ENCODE peak calls at places on chromosomes 6 and 20, in five cellular contexts. One of them, this sample, is unnamed.

GRCh38 chr6:35401514-35401913 is 50.6 kb upstream of the FANCE start:
- DNase-seq in H1: no peak
- DNase-seq in neuronal stem cell: no peak
- DNase-seq in H9: no peak
- DNase-seq in trophoblast cell: peak
- DNase-seq in this sample: no peak

GRCh38 chr20:36852187-36852586 is 23.8 kb upstream of the TLDC2 start:
- DNase-seq in H1: no peak
- DNase-seq in neuronal stem cell: no peak
- DNase-seq in H9: no peak
- DNase-seq in trophoblast cell: no peak
- DNase-seq in this sample: no peak

GRCh38 chr6:1230689-1231605 is 81.0 kb upstream of the FOXQ1 start:
- DNase-seq in H1: no peak
- DNase-seq in neuronal stem cell: no peak
- DNase-seq in H9: no peak
- DNase-seq in trophoblast cell: no peak
- DNase-seq in this sample: no peak

GRCh38 chr6:160355001-160355400 is 6.8 kb downstream of the SLC22A3 start:
- DNase-seq in H1: no peak
- DNase-seq in neuronal stem cell: no peak
- DNase-seq in H9: no peak
- DNase-seq in trophoblast cell: no peak
- DNase-seq in this sample: no peak

GRCh38 chr6:134063966-134064445 is 11.6 kb upstream of the SLC2A12 start:
- DNase-seq in H1: no peak
- DNase-seq in neuronal stem cell: peak
- DNase-seq in H9: peak
- DNase-seq in trophoblast cell: peak
- DNase-seq in this sample: peak

GRCh38 chr6:79762370-79762769 is 131.2 kb downstream of the SH3BGRL2 start:
- DNase-seq in H1: no peak
- DNase-seq in neuronal stem cell: no peak
- DNase-seq in H9: no peak
- DNase-seq in trophoblast cell: no peak
- DNase-seq in this sample: peak

GRCh38 chr20:48841861-48842529 is 14.2 kb upstream of the PREX1 start:
- DNase-seq in H1: no peak
- DNase-seq in neuronal stem cell: no peak
- DNase-seq in H9: no peak
- DNase-seq in trophoblast cell: no peak
- DNase-seq in this sample: peak

GRCh38 chr6:111427341-111428116 is 55.5 kb downstream of the REV3L start:
- DNase-seq in H1: no peak
- DNase-seq in neuronal stem cell: no peak
- DNase-seq in H9: no peak
- DNase-seq in trophoblast cell: no peak
- DNase-seq in this sample: peak

GRCh38 chr6:106082735-106083398 is 3.3 kb upstream of the PRDM1 start:
- DNase-seq in H1: no peak
- DNase-seq in neuronal stem cell: no peak
- DNase-seq in H9: no peak
- DNase-seq in trophoblast cell: peak
- DNase-seq in this sample: peak

GRCh38 chr6:118680452-118681095 is 29.2 kb upstream of the CEP85L start:
- DNase-seq in H1: no peak
- DNase-seq in neuronal stem cell: no peak
- DNase-seq in H9: no peak
- DNase-seq in trophoblast cell: no peak
- DNase-seq in this sample: peak

GRCh38 chr6:100488231-100488630 is 23.5 kb upstream of the SIM1 start:
- DNase-seq in H1: no peak
- DNase-seq in neuronal stem cell: no peak
- DNase-seq in H9: no peak
- DNase-seq in trophoblast cell: no peak
- DNase-seq in this sample: no peak

GRCh38 chr6:158630944-158631616 is 13.5 kb downstream of the DYNLT1 start:
- DNase-seq in H1: no peak
- DNase-seq in neuronal stem cell: no peak
- DNase-seq in H9: no peak
- DNase-seq in trophoblast cell: no peak
- DNase-seq in this sample: no peak

GRCh38 chr20:12566596-12566995 is 442.2 kb upstream of the SPTLC3 start:
- DNase-seq in H1: no peak
- DNase-seq in neuronal stem cell: no peak
- DNase-seq in H9: no peak
- DNase-seq in trophoblast cell: no peak
- DNase-seq in this sample: no peak

GRCh38 chr20:10855031-10855430 is 181.2 kb upstream of the JAG1 start:
- DNase-seq in H1: no peak
- DNase-seq in neuronal stem cell: no peak
- DNase-seq in H9: no peak
- DNase-seq in trophoblast cell: no peak
- DNase-seq in this sample: no peak
- H2AK5ac ChIP-seq in H1: no peak
- H2AK5ac ChIP-seq in neuronal stem cell: no peak
- H2AK5ac ChIP-seq in H9: no peak
- H2AK5ac ChIP-seq in trophoblast cell: no peak
- H2AK5ac ChIP-seq in this sample: no peak

GRCh38 chr20:25078662-25079061 is 3.3 kb downstream of the VSX1 start:
- DNase-seq in H1: no peak
- DNase-seq in neuronal stem cell: no peak
- DNase-seq in H9: peak
- DNase-seq in trophoblast cell: no peak
- DNase-seq in this sample: no peak

GRCh38 chr20:25076201-25076600 is 5.7 kb downstream of the VSX1 start:
- DNase-seq in H1: no peak
- DNase-seq in neuronal stem cell: no peak
- DNase-seq in H9: no peak
- DNase-seq in trophoblast cell: no peak
- DNase-seq in this sample: no peak

GRCh38 chr20:25076731-25077609 is 5.0 kb downstream of the VSX1 start:
- DNase-seq in H1: no peak
- DNase-seq in neuronal stem cell: no peak
- DNase-seq in H9: peak
- DNase-seq in trophoblast cell: no peak
- DNase-seq in this sample: no peak

GRCh38 chr20:25079171-25079570 is 2.8 kb downstream of the VSX1 start:
- DNase-seq in H1: no peak
- DNase-seq in neuronal stem cell: no peak
- DNase-seq in H9: no peak
- DNase-seq in trophoblast cell: no peak
- DNase-seq in this sample: no peak

DNA sequence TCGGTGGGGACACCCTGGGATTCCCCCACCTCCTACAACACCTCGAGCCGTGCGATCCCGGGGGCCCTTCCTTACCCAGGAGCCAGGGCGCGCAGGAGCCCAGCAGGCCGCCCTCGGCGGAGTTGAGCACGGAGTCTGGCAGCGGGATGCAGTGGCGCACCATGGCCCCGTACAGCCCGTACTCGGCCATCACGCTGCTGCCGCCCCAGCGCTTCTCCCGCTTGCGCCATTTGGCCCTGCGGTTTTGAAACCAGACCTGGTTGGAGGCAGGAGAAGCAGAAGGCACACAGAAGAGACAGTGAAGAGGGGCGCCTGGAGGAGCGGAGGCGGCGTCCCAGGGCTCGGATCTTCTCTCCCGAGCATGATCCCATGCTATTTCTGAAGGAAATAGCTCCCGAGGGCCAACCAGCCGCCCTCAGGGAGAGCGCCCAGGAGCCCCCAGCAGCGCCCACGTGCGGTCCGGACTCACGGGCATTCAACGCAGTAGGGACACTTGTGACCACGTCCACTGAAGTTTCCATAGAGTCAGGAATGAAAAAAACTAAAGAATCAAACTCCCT is 4.3 kb downstream of the VSX1 start:
- DNase-seq in H1: no peak
- DNase-seq in neuronal stem cell: no peak
- DNase-seq in H9: peak
- DNase-seq in trophoblast cell: peak
- DNase-seq in this sample: peak
- H2BK12ac ChIP-seq in H1: no peak
- H2BK12ac ChIP-seq in neuronal stem cell: no peak
- H2BK12ac ChIP-seq in H9: no peak
- H2BK12ac ChIP-seq in trophoblast cell: no peak
- H2BK12ac ChIP-seq in this sample: no peak

GRCh38 chr6:146896062-146896813 is 297.5 kb downstream of the ADGB start:
- DNase-seq in H1: no peak
- DNase-seq in neuronal stem cell: no peak
- DNase-seq in H9: no peak
- DNase-seq in trophoblast cell: no peak
- DNase-seq in this sample: no peak

GRCh38 chr6:146895772-146896061 is 296.9 kb downstream of the ADGB start:
- DNase-seq in H1: no peak
- DNase-seq in neuronal stem cell: no peak
- DNase-seq in H9: no peak
- DNase-seq in trophoblast cell: no peak
- DNase-seq in this sample: no peak

GRCh38 chr6:146893690-146894089 is 294.9 kb downstream of the ADGB start:
- DNase-seq in H1: no peak
- DNase-seq in neuronal stem cell: no peak
- DNase-seq in H9: no peak
- DNase-seq in trophoblast cell: no peak
- DNase-seq in this sample: no peak

GRCh38 chr6:146894624-146895023 is 295.9 kb downstream of the ADGB start:
- DNase-seq in H1: no peak
- DNase-seq in neuronal stem cell: no peak
- DNase-seq in H9: no peak
- DNase-seq in trophoblast cell: no peak
- DNase-seq in this sample: no peak

DNA sequence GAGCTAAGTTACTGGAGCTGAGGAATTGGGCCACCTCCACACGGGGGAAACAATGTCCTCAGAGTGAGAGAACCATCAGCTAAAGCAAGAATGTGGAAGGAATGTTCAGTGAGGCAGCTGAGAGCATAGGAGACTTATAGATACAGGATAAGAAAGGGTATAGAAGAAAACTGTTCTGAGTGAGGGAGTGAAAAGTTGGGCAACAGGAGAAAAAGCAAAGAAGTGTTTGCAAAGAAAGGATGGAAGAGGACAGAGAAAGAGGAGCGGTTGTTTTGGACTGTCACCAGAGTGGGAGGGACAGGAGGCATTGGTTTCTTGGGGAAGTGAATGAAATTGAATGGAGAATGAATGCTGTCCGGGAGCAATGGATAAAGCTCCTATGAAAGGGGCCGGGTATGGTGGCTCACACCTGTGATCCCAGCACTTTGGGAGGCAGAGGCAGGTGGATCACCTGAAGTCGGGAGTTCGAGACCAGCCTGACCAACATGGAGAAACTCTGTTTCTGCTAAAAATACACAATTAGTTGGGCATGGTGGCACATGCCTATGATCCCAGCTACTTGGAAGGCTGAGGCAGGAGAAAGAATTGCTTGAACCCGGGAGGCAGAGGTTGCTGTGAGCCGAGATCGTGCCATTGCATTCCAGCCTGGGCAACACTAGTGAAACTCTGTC is 296.5 kb downstream of the ADGB start:
- DNase-seq in H1: no peak
- DNase-seq in neuronal stem cell: no peak
- DNase-seq in H9: no peak
- DNase-seq in trophoblast cell: no peak
- DNase-seq in this sample: no peak
- H2AK5ac ChIP-seq in H1: no peak
- H2AK5ac ChIP-seq in neuronal stem cell: no peak
- H2AK5ac ChIP-seq in H9: no peak
- H2AK5ac ChIP-seq in trophoblast cell: peak
- H2AK5ac ChIP-seq in this sample: peak

DNA sequence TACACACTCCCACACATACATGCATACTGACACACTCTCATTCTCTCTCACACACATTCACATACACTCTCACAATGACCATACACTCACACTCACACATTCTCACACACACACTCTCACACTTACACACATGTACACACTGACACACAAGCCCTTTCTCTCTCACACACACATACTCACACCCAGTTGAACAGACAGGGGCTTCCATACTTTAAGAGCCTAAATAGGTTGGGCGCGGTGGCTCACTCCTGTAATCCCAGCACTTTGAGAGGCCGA is 236.3 kb downstream of the LRFN2 start:
- DNase-seq in H1: no peak
- DNase-seq in neuronal stem cell: no peak
- DNase-seq in H9: no peak
- DNase-seq in trophoblast cell: no peak
- DNase-seq in this sample: no peak
- H2BK12ac ChIP-seq in H1: peak
- H2BK12ac ChIP-seq in neuronal stem cell: no peak
- H2BK12ac ChIP-seq in H9: no peak
- H2BK12ac ChIP-seq in trophoblast cell: no peak
- H2BK12ac ChIP-seq in this sample: no peak

GRCh38 chr6:112626468-112627082 is 279.4 kb downstream of the RFPL4B start:
- DNase-seq in H1: no peak
- DNase-seq in neuronal stem cell: no peak
- DNase-seq in H9: no peak
- DNase-seq in trophoblast cell: no peak
- DNase-seq in this sample: peak
- H2AK5ac ChIP-seq in H1: no peak
- H2AK5ac ChIP-seq in neuronal stem cell: no peak
- H2AK5ac ChIP-seq in H9: no peak
- H2AK5ac ChIP-seq in trophoblast cell: no peak
- H2AK5ac ChIP-seq in this sample: peak

DNA sequence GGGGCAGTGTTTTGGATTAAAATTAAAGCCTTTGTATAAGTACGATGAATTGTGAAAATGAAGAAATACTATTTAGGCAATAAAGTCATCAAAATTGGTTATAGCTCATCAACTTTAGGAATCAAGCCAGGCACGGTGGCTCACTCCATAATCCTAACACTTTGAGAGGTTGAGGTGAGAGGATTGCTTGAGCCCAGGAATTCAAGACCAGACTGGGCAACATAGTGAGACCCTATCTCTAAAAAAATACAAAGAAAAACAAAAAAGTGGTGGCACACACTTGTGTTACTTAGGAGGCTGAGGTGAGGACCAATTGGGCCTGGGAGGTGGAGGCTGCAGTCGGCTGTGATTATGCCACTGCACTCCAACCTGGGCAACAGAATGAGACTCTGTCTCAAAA is 8.5 kb upstream of the RHAG start:
- DNase-seq in H1: no peak
- DNase-seq in neuronal stem cell: no peak
- DNase-seq in H9: no peak
- DNase-seq in trophoblast cell: no peak
- DNase-seq in this sample: no peak
- H2BK12ac ChIP-seq in H1: no peak
- H2BK12ac ChIP-seq in neuronal stem cell: no peak
- H2BK12ac ChIP-seq in H9: no peak
- H2BK12ac ChIP-seq in trophoblast cell: no peak
- H2BK12ac ChIP-seq in this sample: no peak